ENCODE peak calls at places on chromosome 21, in eight cellular contexts. A is stimulated activated CD4-positive, alpha-beta T cell treated with anti-CD3 and anti-CD28 coated beads, Interleukin-4, amount 100 ng/mL, for 48 hours; O is H7; Z is mammary epithelial cell; T is NCI-H2081; V is GM23248; B is activated CD8-positive, alpha-beta memory T cell treated with anti-CD3 and anti-CD28 coated beads, Interleukin-2, amount 50 U/mL, for 48 hours; J is HEK293T. K is an unnamed sample.
A peak's percentile ranks its signal among the peaks of the same experiment; 100 is the strongest.

GRCh38 chr21:42089093-42089631 is 18.0 kb downstream of the UMODL1 start:
- DNase-seq in A (no peak), O (no peak), Z (no peak), T (no peak), V (no peak), B (no peak), J (no peak), K (no peak)

GRCh38 chr21:32516729-32517649 is 68.3 kb downstream of the TCP10L start:
- DNase-seq in A (no peak), O (no peak), Z (peak; percentile 41), T (no peak), V (peak; percentile 98), B (no peak), J (no peak), K (peak; percentile 37)

GRCh38 chr21:26041441-26042180 is 129.0 kb downstream of the APP start:
- DNase-seq in A (no peak), O (no peak), Z (peak; percentile 31), T (no peak), V (peak; percentile 68), B (no peak), J (no peak), K (peak; percentile 29)

GRCh38 chr21:38843806-38844479 is 38.2 kb downstream of the ETS2 start:
- DNase-seq in A (no peak), O (no peak), Z (peak; percentile 71), T (no peak), V (peak; percentile 52), B (no peak), J (no peak), K (peak; percentile 42)

GRCh38 chr21:33817663-33818433 is 97.8 kb downstream of the ATP5PO start:
- DNase-seq in A (no peak), O (no peak), Z (no peak), T (peak; percentile 74), V (no peak), B (no peak), J (peak; percentile 60), K (no peak)

GRCh38 chr21:44773291-44773932 is 28.2 kb downstream of the UBE2G2 start:
- DNase-seq in A (no peak), O (no peak), Z (no peak), T (peak; percentile 90), V (no peak), B (no peak), J (no peak), K (no peak)

GRCh38 chr21:37560385-37560784 is 193.8 kb downstream of the DYRK1A start:
- DNase-seq in A (no peak), O (no peak), Z (no peak), T (no peak), V (no peak), B (no peak), J (no peak), K (no peak)

GRCh38 chr21:42631142-42631541 is 22.3 kb upstream of the PDE9A start:
- DNase-seq in A (no peak), O (no peak), Z (no peak), T (no peak), V (no peak), B (no peak), J (no peak), K (no peak)

GRCh38 chr21:38679531-38679930 is 126.2 kb upstream of the ETS2 start:
- DNase-seq in A (no peak), O (no peak), Z (peak; percentile 39), T (no peak), V (peak; percentile 83), B (no peak), J (no peak), K (peak; percentile 81)

GRCh38 chr21:21163904-21164303 is 165.7 kb downstream of the NCAM2 start:
- DNase-seq in A (no peak), O (peak; percentile 10), Z (peak; percentile 2), T (peak; percentile 53), V (peak; percentile 84), B (no peak), J (peak; percentile 45), K (peak; percentile 48)

GRCh38 chr21:43988016-43988415 is 24.1 kb upstream of the TRAPPC10 start:
- DNase-seq in A (no peak), O (no peak), Z (no peak), T (no peak), V (no peak), B (no peak), J (no peak), K (no peak)

GRCh38 chr21:45818904-45819285 is 162.7 kb upstream of the COL6A1 start:
- DNase-seq in A (peak; percentile 76), O (peak; percentile 25), Z (peak; percentile 78), T (no peak), V (peak; percentile 84), B (peak; percentile 89), J (no peak), K (peak; percentile 47)

GRCh38 chr21:41149199-41149598 is 18.8 kb upstream of the BACE2 start:
- DNase-seq in A (no peak), O (no peak), Z (no peak), T (no peak), V (no peak), B (no peak), J (no peak), K (no peak)

GRCh38 chr21:28539623-28539988 is 453.1 kb downstream of the LTN1 start:
- DNase-seq in A (no peak), O (no peak), Z (no peak), T (no peak), V (peak; percentile 17), B (no peak), J (no peak), K (no peak)

GRCh38 chr21:33384851-33385331 is 18.3 kb upstream of the IFNGR2 start:
- DNase-seq in A (no peak), O (no peak), Z (no peak), T (no peak), V (no peak), B (no peak), J (no peak), K (no peak)

GRCh38 chr21:46098303-46099141 is 610 bp downstream of the COL6A2 start:
- DNase-seq in A (no peak), O (peak; percentile 87), Z (no peak), T (no peak), V (peak; percentile 47), B (peak; percentile 58), J (no peak), K (peak; percentile 78)

GRCh38 chr21:42905195-42905594 is 12.1 kb downstream of the NDUFV3 start:
- DNase-seq in A (no peak), O (no peak), Z (no peak), T (no peak), V (no peak), B (no peak), J (no peak), K (no peak)

GRCh38 chr21:46052703-46053651 is 44.9 kb upstream of the COL6A2 start:
- DNase-seq in A (peak; percentile 27), O (peak; percentile 43), Z (peak; percentile 76), T (no peak), V (peak; percentile 98), B (peak; percentile 75), J (no peak), K (peak; percentile 58)

K was measured in GM03348.